ENCODE peak calls at places on chromosome 15, in four cellular contexts. S, V, M and U are unnamed samples.

GRCh38 chr15:17026633-17027032 is 3515.0 kb downstream of the GOLGA6L6 start:
- DNase-seq in S (no peak), V (no peak), M (no peak), U (no peak)

GRCh38 chr15:65920121-65920520 is 50.8 kb downstream of the RAB11A start:
- DNase-seq in S (no peak), V (no peak), M (no peak), U (no peak)

GRCh38 chr15:65133550-65134200 is at the start of gene PDCD7:
- DNase-seq in S (peak), V (peak), M (peak), U (peak)

GRCh38 chr15:44712108-44713005 is 1.0 kb downstream of the B2M start:
- DNase-seq in S (peak), V (no peak), M (peak), U (no peak)

GRCh38 chr15:29141908-29142747 is 127.5 kb downstream of the NSMCE3 start:
- DNase-seq in S (no peak), V (no peak), M (no peak), U (no peak)

GRCh38 chr15:43433160-43433559 is 59.8 kb downstream of the TP53BP1 start:
- DNase-seq in S (peak), V (no peak), M (no peak), U (no peak)

GRCh38 chr15:90674476-90674875 is 42.7 kb upstream of the BLM start:
- DNase-seq in S (no peak), V (no peak), M (no peak), U (no peak)

GRCh38 chr15:60255390-60255789 is 142.4 kb downstream of the ANXA2 start:
- DNase-seq in S (peak), V (no peak), M (peak), U (no peak)

GRCh38 chr15:85164841-85165466 is 183.3 kb downstream of the PDE8A start:
- DNase-seq in S (no peak), V (no peak), M (no peak), U (no peak)

GRCh38 chr15:76346666-76347506 is 10.3 kb downstream of the ISL2 start:
- DNase-seq in S (peak), V (peak), M (no peak), U (peak)

GRCh38 chr15:60392986-60393811 is 4.6 kb downstream of the ANXA2 start:
- DNase-seq in S (peak), V (no peak), M (peak), U (no peak)

GRCh38 chr15:37037256-37037655 is 63.1 kb downstream of the MEIS2 start:
- DNase-seq in S (no peak), V (no peak), M (no peak), U (no peak)

GRCh38 chr15:31254431-31255175 is 72.0 kb upstream of the KLF13 start:
- DNase-seq in S (peak), V (no peak), M (peak), U (no peak)